ENCODE peak calls at places on chromosomes 3 and 15, in nine cellular contexts. P is suprapubic skin, W is fibroblast of lung, Z is right lobe of liver, D is foreskin fibroblast, F is heart right ventricle, N is nephron progenitor cell, T is A549, H is retinal pigment epithelial cell. B is an unnamed sample.

GRCh38 chr15:65365229-65365628 is 12.6 kb downstream of the IGDCC3 start:
- DNase-seq in N (peak), T (no peak), H (no peak), P (no peak), F (no peak), Z (peak), D (no peak), W (no peak), B (no peak)

GRCh38 chr3:172040078-172040975 is 949 bp downstream of the FNDC3B start:
- DNase-seq in H (no peak), N (peak), P (peak), F (peak), T (peak), W (peak), D (peak), Z (peak), B (peak)

GRCh38 chr3:117016359-117016758 is 306.8 kb downstream of the TUSC7 start:
- DNase-seq in F (no peak), N (no peak), W (no peak), P (no peak), T (no peak), D (peak), H (no peak), Z (no peak), B (no peak)

GRCh38 chr15:47194718-47195117 is 522.6 kb upstream of the SEMA6D start:
- DNase-seq in F (no peak), T (no peak), N (no peak), H (no peak), D (peak), W (peak), P (no peak), Z (no peak), B (no peak)

GRCh38 chr3:65855370-65856100 is 183.2 kb downstream of the MAGI1 start:
- DNase-seq in H (no peak), D (peak), T (no peak), W (peak), N (no peak), Z (peak), P (no peak), F (no peak), B (no peak)

GRCh38 chr15:78714890-78715289 is 73.9 kb upstream of the CHRNB4 start:
- DNase-seq in T (no peak), Z (no peak), D (no peak), W (peak), H (no peak), P (no peak), N (no peak), F (no peak), B (no peak)

GRCh38 chr3:190449801-190450200 is at the start of gene TMEM207:
- DNase-seq in N (no peak), Z (no peak), F (no peak), T (no peak), P (no peak), D (no peak), H (no peak), W (no peak), B (no peak)

GRCh38 chr15:49155834-49156627 is 632 bp upstream of the COPS2 start:
- DNase-seq in D (peak), N (peak), W (peak), H (no peak), T (no peak), F (no peak), P (no peak), Z (no peak), B (no peak)

GRCh38 chr15:33125883-33126535 is 68.5 kb downstream of the FMN1 start:
- DNase-seq in N (no peak), W (no peak), F (no peak), H (no peak), P (no peak), T (no peak), Z (no peak), D (no peak), B (no peak)

GRCh38 chr3:151008699-151009098 is 36.2 kb upstream of the CLRN1 start:
- DNase-seq in Z (no peak), D (peak), N (no peak), P (no peak), W (peak), F (no peak), H (no peak), T (peak), B (no peak)
- TF ChIP-seq CTCF in Z (peak), D (peak), N (peak), P (no peak), W (peak), F (peak), H (peak), T (peak), B (peak)

GRCh38 chr15:31605467-31605931 is 278.9 kb downstream of the KLF13 start:
- DNase-seq in T (no peak), N (peak), W (peak), F (no peak), D (peak), H (no peak), P (no peak), Z (no peak), B (no peak)
- TF ChIP-seq CTCF in T (peak), N (peak), W (peak), F (peak), D (peak), H (peak), P (no peak), Z (no peak), B (peak)

GRCh38 chr3:149507491-149508324 is 33.2 kb downstream of the TM4SF4 start:
- DNase-seq in N (no peak), Z (no peak), P (no peak), W (no peak), F (no peak), D (peak), T (no peak), H (peak), B (no peak)

GRCh38 chr3:149506965-149507364 is 32.5 kb downstream of the TM4SF4 start:
- DNase-seq in F (no peak), P (no peak), W (no peak), N (no peak), T (no peak), H (no peak), D (peak), Z (no peak), B (no peak)

GRCh38 chr3:149511040-149511626 is 36.6 kb downstream of the TM4SF4 start:
- DNase-seq in H (peak), F (no peak), N (no peak), D (no peak), P (no peak), Z (no peak), T (no peak), W (no peak), B (no peak)

GRCh38 chr3:149512073-149512782 is 37.7 kb downstream of the TM4SF4 start:
- DNase-seq in P (no peak), Z (peak), H (peak), T (peak), D (peak), N (peak), W (peak), F (peak), B (no peak)

GRCh38 chr3:149510480-149510879 is 36.0 kb downstream of the TM4SF4 start:
- DNase-seq in F (no peak), N (no peak), W (no peak), P (no peak), Z (no peak), T (no peak), H (no peak), D (no peak), B (no peak)
- TF ChIP-seq CTCF in F (no peak), N (no peak), W (no peak), P (no peak), Z (no peak), T (no peak), H (no peak), D (no peak), B (no peak)

GRCh38 chr15:100918034-100918689 is 995 bp upstream of the LRRK1 start:
- DNase-seq in Z (peak), D (peak), H (no peak), W (peak), T (peak), N (peak), F (peak), P (peak), B (peak)
- TF ChIP-seq CTCF in Z (peak), D (peak), H (peak), W (peak), T (peak), N (peak), F (peak), P (peak), B (peak)

GRCh38 chr3:169564883-169565282 is 98.6 kb downstream of the MECOM start:
- DNase-seq in F (no peak), D (no peak), H (no peak), W (no peak), Z (no peak), T (peak), P (no peak), N (no peak), B (no peak)
- TF ChIP-seq CTCF in F (no peak), D (no peak), H (peak), W (peak), Z (no peak), T (no peak), P (no peak), N (no peak), B (peak)

GRCh38 chr3:39189648-39190269 is 2.6 kb downstream of the XIRP1 start:
- DNase-seq in W (peak), T (peak), F (peak), H (no peak), N (peak), P (no peak), D (peak), Z (peak), B (no peak)
- TF ChIP-seq CTCF in W (peak), T (peak), F (peak), H (peak), N (peak), P (peak), D (peak), Z (peak), B (peak)

DNA sequence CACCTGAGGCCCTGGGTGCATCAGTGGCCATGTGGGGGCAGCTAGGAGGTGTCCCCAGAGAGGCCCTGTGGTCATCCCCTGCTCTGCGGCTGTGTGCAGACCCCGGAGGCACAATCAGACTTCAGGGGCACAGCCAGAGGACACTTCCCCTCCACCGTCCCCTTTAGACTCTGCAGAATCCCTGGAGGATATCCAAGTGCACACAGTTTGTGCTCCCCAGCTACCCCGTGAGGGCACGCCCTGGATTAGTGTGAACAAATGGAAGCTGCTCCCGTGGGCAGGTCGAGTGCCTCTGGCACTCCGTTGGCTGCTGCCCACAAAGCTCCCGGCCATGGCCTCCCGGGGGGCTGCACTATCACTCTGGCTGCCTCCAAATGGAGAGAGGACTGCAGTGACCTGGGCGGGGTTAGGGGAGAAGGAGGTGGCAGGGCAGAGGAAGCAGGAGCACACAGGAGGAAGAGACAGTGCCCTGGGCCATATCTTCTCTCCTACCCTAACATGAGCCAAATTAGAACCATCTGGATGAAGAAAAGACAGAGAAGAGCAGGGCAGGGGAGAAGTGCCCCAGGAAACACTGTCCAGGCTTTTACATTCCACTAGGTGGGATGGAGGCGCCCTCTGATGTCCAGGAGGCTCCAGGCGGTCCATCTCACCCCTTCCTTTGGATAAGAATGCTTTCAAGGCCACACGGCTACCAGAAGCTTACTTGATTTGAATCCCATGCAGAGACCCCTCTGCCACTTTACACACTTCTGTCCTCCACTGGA is 29.5 kb upstream of the ACAD9 start:
- DNase-seq in Z (no peak), T (no peak), N (no peak), P (no peak), W (no peak), H (no peak), D (peak), F (no peak), B (no peak)
- TF ChIP-seq CTCF in Z (no peak), T (no peak), N (no peak), P (no peak), W (no peak), H (peak), D (peak), F (no peak), B (peak)

B was measured in type B pancreatic cell.